ENCODE peak calls at places on chromosome 9, in five cellular contexts. F, M, W, R and G are unnamed samples.

GRCh38 chr9:91766301-91766700 is 183.7 kb downstream of the ROR2 start:
- DNase-seq in F (no peak), M (no peak), W (no peak), R (no peak), G (no peak)

GRCh38 chr9:136851941-136852663 is at the start of gene MAMDC4:
- DNase-seq in F (no peak), M (no peak), W (no peak), R (no peak), G (no peak)

GRCh38 chr9:12958279-12958678 is 183.5 kb downstream of the LURAP1L start:
- DNase-seq in F (no peak), M (no peak), W (no peak), R (no peak), G (no peak)

GRCh38 chr9:136157477-136158265 is 39.0 kb upstream of the TMEM250 start:
- DNase-seq in F (peak), M (no peak), W (no peak), R (no peak), G (no peak)

GRCh38 chr9:90546200-90546599 is 96.4 kb downstream of the DIRAS2 start:
- DNase-seq in F (peak), M (peak), W (no peak), R (no peak), G (peak)

GRCh38 chr9:127167560-127168326 is 45.3 kb upstream of the ANGPTL2 start:
- DNase-seq in F (no peak), M (no peak), W (no peak), R (peak), G (no peak)

GRCh38 chr9:73839471-73839870 is 657.7 kb upstream of the RORB start:
- DNase-seq in F (no peak), M (no peak), W (no peak), R (no peak), G (no peak)

GRCh38 chr9:137797206-137798120 is 80.1 kb upstream of the CACNA1B start:
- DNase-seq in F (no peak), M (no peak), W (no peak), R (no peak), G (no peak)

GRCh38 chr9:1604942-1605560 is 410.1 kb upstream of the SMARCA2 start:
- DNase-seq in F (no peak), M (no peak), W (no peak), R (peak), G (no peak)

GRCh38 chr9:124284940-124285441 is 27.2 kb downstream of the NEK6 start:
- DNase-seq in F (peak), M (no peak), W (no peak), R (no peak), G (no peak)

GRCh38 chr9:26863074-26863473 is 29.5 kb downstream of the CAAP1 start:
- DNase-seq in F (peak), M (no peak), W (no peak), R (peak), G (no peak)

GRCh38 chr9:98234231-98234825 is 21.1 kb downstream of the TBC1D2 start:
- DNase-seq in F (no peak), M (no peak), W (no peak), R (no peak), G (no peak)

GRCh38 chr9:132216861-132217655 is 55.2 kb downstream of the NTNG2 start:
- DNase-seq in F (no peak), M (no peak), W (no peak), R (no peak), G (peak)

GRCh38 chr9:93574900-93575705 is 1.3 kb upstream of the PHF2 start:
- DNase-seq in F (no peak), M (no peak), W (no peak), R (no peak), G (no peak)

GRCh38 chr9:98472216-98472615 is 216.8 kb upstream of the TBC1D2 start:
- DNase-seq in F (no peak), M (no peak), W (no peak), R (no peak), G (no peak)

GRCh38 chr9:101566904-101567724 is 27.7 kb downstream of the PPP3R2 start:
- DNase-seq in F (peak), M (no peak), W (peak), R (peak), G (peak)

GRCh38 chr9:130849356-130849755 is 14.3 kb downstream of the ABL1 start:
- DNase-seq in F (no peak), M (no peak), W (no peak), R (no peak), G (no peak)

GRCh38 chr9:100472725-100473261 is at the start of gene TMEFF1:
- DNase-seq in F (no peak), M (no peak), W (peak), R (peak), G (peak)

GRCh38 chr9:115015018-115015635 is 84.7 kb upstream of the TNFSF8 start:
- DNase-seq in F (peak), M (no peak), W (no peak), R (peak), G (peak)

GRCh38 chr9:115016369-115016768 is 86.0 kb upstream of the TNFSF8 start:
- DNase-seq in F (no peak), M (no peak), W (no peak), R (no peak), G (no peak)

GRCh38 chr9:115022760-115023434 is 92.5 kb upstream of the TNFSF8 start:
- DNase-seq in F (peak), M (no peak), W (no peak), R (no peak), G (no peak)

GRCh38 chr9:115014438-115014837 is 84.0 kb upstream of the TNFSF8 start:
- DNase-seq in F (no peak), M (no peak), W (no peak), R (no peak), G (no peak)

GRCh38 chr9:115018547-115019435 is 88.4 kb upstream of the TNFSF8 start:
- DNase-seq in F (peak), M (no peak), W (no peak), R (no peak), G (no peak)
- H3K27ac ChIP-seq in F (peak), M (no peak), W (no peak), R (no peak), G (no peak)

GRCh38 chr9:110912701-110913291 is 125.5 kb downstream of the LPAR1 start:
- DNase-seq in F (no peak), M (no peak), W (no peak), R (no peak), G (no peak)
- H3K27ac ChIP-seq in F (peak), M (no peak), W (no peak), R (no peak), G (no peak)

GRCh38 chr9:94868462-94868861 is 142.0 kb downstream of the AOPEP start:
- DNase-seq in F (no peak), M (no peak), W (no peak), R (no peak), G (no peak)

GRCh38 chr9:94866770-94867169 is 140.3 kb downstream of the AOPEP start:
- DNase-seq in F (no peak), M (no peak), W (no peak), R (no peak), G (no peak)

GRCh38 chr9:94867281-94867841 is 140.9 kb downstream of the AOPEP start:
- DNase-seq in F (peak), M (no peak), W (no peak), R (no peak), G (no peak)

GRCh38 chr9:94869415-94869838 is 142.9 kb downstream of the AOPEP start:
- DNase-seq in F (peak), M (no peak), W (no peak), R (no peak), G (no peak)

DNA sequence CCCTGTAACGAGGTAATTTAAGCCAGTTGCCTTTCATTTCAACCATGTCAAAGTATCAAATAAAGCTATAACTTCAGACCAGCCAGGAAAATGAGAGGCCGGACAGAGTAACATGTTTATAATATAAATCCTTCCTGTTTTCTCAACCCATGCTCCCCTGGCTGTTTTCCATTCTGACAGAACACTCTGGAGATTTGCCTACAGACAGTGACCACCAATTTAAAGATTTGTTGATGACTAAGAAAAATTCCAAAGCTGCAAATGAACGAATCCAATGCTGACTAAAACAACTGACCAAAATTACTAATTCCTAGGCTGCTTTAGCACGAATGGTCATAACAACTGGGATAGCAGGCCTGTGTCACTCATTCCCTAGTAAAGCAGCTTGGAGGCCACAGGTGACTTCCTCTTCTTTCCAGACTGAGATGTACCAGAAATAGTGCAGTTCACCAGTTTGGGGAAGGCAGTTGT is 141.4 kb downstream of the AOPEP start:
- DNase-seq in F (peak), M (no peak), W (no peak), R (no peak), G (no peak)
- H3K27ac ChIP-seq in F (peak), M (no peak), W (no peak), R (no peak), G (no peak)

DNA sequence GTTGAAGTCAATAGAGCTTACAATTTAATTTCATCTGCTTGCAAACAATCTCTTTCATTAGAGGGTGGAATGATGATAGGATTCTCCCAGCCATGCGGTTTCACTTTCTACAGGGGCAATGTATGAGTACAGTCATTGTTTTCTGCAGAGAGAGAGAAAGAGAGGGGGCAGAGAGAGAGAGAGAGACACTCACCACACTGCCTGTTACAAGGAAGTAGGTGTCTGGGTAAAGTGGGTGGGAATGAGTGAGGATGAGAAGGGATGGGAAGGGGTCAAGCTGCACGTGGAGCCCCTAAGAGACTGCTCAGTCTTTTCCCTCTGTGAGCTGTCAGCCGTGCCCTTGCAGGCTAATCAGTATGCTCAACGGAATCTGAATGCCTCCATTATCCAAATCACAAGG is 454.3 kb downstream of the KDM4C start:
- DNase-seq in F (no peak), M (no peak), W (no peak), R (no peak), G (no peak)
- H3K27ac ChIP-seq in F (no peak), M (no peak), W (no peak), R (no peak), G (no peak)

DNA sequence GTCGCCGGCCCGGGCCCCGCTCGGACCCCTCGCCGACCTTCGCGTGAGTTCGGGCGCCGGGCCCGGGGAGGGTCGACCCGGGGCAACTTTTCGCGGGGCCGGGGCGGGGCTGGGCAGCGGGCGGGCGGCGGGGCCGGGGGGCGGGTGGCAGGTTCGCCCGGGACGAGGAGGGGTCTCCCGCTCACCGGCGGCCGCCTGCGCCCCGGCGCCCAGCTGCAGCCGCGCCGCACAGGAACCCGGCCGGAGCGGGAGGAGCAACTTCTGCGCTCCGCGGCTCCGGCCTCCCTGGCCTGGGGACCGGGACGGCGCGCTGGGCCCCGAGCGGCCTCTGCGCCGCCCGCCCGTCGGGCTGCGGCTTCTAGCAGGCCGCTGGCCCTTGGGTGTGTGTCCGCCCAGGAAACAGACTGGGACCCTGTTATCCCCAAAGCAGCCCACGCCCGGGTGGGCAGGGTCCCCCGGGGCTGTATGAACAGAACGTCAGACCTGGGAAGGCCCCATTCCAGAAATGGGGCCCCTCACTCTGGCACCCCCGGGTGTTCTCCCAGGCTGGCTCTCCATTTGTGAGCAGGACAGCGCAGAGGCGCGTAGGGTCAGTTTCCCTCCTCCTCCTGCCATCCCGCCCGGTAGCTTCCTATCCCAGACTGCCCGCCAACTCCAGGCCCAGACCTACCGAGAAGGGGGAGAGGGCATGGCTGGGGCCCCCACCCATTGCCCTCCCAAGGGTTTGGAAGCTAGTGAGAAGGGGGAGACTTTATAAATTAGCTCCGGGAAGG is 685 bp downstream of the RXRA start:
- DNase-seq in F (no peak), M (no peak), W (no peak), R (no peak), G (no peak)
- H3K27ac ChIP-seq in F (no peak), M (peak), W (no peak), R (no peak), G (peak)

GRCh38 chr9:94903961-94904421 is 177.5 kb downstream of the AOPEP start:
- DNase-seq in F (no peak), M (no peak), W (no peak), R (no peak), G (no peak)

GRCh38 chr9:94899464-94900221 is 173.1 kb downstream of the AOPEP start:
- DNase-seq in F (no peak), M (no peak), W (no peak), R (no peak), G (no peak)

GRCh38 chr9:94896512-94896911 is 170.0 kb downstream of the AOPEP start:
- DNase-seq in F (no peak), M (no peak), W (no peak), R (no peak), G (no peak)

GRCh38 chr9:94901019-94901363 is 174.5 kb downstream of the AOPEP start:
- DNase-seq in F (no peak), M (no peak), W (no peak), R (no peak), G (no peak)

DNA sequence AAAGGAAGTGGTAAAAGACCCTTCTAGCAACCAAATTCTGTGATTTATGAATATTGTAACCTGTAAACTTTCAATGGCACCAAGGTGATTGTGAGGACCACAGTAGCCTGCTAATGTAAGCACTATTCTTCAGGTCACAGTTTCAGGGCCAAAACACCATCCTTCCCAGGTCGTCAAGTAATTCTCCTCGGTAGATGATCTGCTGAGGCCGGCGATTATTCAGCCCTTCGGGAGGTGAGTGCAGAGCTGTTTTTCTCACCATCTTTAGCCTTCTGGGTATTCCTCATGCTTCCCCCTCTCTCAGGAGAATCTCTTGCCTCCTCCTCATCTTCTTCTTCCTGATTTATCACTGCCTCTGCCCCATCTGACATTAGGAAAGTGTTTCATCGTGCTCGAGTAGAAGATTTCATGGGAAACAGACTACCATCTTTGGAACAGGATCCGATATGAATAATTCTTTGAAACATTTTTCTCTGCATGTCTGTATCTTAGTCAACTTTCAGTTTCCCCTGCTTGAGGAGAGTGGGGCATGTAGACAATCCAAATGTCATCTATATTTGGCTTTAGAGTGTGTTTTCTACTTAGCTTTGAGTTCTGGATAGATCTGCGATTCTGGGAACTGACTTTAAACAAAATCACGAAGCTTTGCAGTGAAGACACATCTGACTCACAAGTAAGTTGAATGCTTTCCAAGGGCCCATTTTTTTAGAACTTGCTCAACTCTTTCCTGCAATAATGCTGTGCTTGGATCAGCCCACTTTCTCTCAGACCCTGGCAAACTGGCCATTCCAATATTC is 173.9 kb downstream of the AOPEP start:
- DNase-seq in F (peak), M (no peak), W (no peak), R (no peak), G (no peak)
- H3K27ac ChIP-seq in F (peak), M (peak), W (no peak), R (no peak), G (no peak)

DNA sequence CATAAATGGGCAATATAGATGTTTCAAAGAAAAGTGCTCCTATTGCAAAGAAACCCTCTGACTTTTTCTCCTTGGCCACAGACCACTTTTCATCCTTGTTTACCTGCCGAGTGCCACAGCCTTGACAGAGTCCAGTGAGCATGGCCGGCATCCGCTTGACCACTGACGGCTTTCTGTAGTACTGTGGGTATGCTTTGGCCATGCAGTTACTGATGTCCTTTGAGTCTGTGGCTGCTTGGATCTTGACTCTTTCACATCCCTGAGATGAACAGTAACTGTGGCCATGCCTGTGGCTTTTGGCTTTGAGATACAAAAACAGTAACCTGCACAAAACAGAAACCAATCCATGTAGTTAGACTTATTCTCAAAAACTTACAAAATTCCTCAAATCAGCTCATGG is 70.4 kb downstream of the CEMIP2 start:
- DNase-seq in F (no peak), M (no peak), W (no peak), R (no peak), G (no peak)
- H3K27ac ChIP-seq in F (no peak), M (no peak), W (no peak), R (no peak), G (no peak)

DNA sequence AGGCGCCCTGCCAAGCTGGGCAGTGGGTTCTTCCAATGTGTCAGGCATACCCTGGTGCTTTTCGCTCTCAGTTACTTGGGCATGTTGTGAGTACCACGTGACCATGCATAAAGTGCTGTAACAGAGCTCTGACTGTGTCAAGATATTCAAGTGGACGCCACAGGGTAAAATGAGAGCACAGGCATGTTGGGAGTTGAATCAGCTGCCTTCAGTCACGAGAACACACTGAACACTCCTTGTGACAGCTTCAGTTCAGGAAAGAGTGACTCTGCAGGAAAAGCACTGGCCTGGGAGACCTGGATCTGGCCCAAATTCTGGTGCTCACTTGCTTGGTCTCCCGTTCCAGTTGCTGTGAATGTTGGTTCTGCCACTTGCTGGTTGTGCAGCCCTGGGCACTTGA is 5.1 kb downstream of the MLANA start:
- DNase-seq in F (no peak), M (no peak), W (no peak), R (no peak), G (no peak)
- H3K27ac ChIP-seq in F (no peak), M (no peak), W (no peak), R (no peak), G (no peak)

GRCh38 chr9:114116061-114116747 is 17.1 kb upstream of the KIF12 start:
- DNase-seq in F (no peak), M (no peak), W (no peak), R (no peak), G (no peak)

GRCh38 chr9:114117996-114118830 is 19.1 kb upstream of the KIF12 start:
- DNase-seq in F (no peak), M (no peak), W (no peak), R (no peak), G (no peak)

GRCh38 chr9:114119242-114120191 is 20.4 kb upstream of the KIF12 start:
- DNase-seq in F (no peak), M (no peak), W (no peak), R (no peak), G (no peak)

GRCh38 chr9:114115645-114116044 is 16.6 kb upstream of the KIF12 start:
- DNase-seq in F (no peak), M (no peak), W (no peak), R (no peak), G (no peak)

DNA sequence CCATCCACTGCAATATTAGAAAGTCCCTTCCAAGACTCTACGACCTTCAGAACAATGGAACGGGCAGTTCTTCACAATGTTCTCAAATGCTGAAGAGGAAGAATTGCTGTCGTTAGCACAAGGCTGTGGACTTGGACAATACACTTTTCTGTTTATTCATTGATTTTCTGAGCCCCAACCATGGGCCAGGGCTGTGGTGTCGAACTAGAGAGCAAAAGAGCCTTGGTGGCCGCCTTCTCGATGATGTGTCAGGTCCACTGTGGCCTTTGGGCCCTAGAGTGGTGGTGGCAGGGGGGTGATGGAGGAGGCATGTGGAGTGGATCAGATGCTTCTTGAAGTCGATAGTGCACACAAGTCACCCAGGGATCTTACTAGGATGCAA is 18.5 kb upstream of the KIF12 start:
- DNase-seq in F (no peak), M (no peak), W (no peak), R (no peak), G (no peak)
- H3K27ac ChIP-seq in F (no peak), M (no peak), W (no peak), R (no peak), G (no peak)